ENCODE peak calls at places on chromosomes 6 and 20, in eight cellular contexts. M is fibroblast of mammary gland; T is progenitor cell of endocrine pancreas; W is testis; G is glutamatergic neuron; Q is fibroblast of villous mesenchyme; D is CD8-positive, alpha-beta T cell; A is GM10248. Z is an unnamed sample.

GRCh38 chr6:11618533-11618932 is 81.0 kb downstream of the TMEM170B start:
- DNase-seq in G (no peak), D (no peak), T (no peak), W (no peak), M (peak; percentile 27), Q (no peak), A (no peak), Z (no peak)

GRCh38 chr20:24481188-24481587 is 11.8 kb downstream of the SYNDIG1 start:
- DNase-seq in W (no peak), G (no peak), T (no peak), D (no peak), Q (no peak), A (no peak), M (no peak), Z (peak; percentile 53)

GRCh38 chr20:15846446-15846845 is 726.8 kb downstream of the KIF16B start:
- DNase-seq in G (no peak), T (no peak), D (no peak), W (no peak), M (peak; percentile 1), Q (no peak), A (no peak), Z (no peak)

GRCh38 chr20:49890651-49891361 is 24.5 kb downstream of the SPATA2 start:
- DNase-seq in A (no peak), W (peak; percentile 70), Q (no peak), M (no peak), D (no peak), G (no peak), T (no peak), Z (peak; percentile 83)

GRCh38 chr6:161417712-161418457 is 144.0 kb upstream of the AGPAT4 start:
- DNase-seq in Q (peak; percentile 55), T (no peak), D (no peak), A (no peak), G (peak; percentile 30), W (peak; percentile 69), M (peak; percentile 98), Z (peak; percentile 97)

GRCh38 chr6:134596191-134596590 is 278.3 kb upstream of the SGK1 start:
- DNase-seq in D (no peak), G (no peak), Q (no peak), A (no peak), W (no peak), T (no peak), M (no peak), Z (no peak)

GRCh38 chr20:16953858-16954257 is 205.7 kb downstream of the OTOR start:
- DNase-seq in T (no peak), G (no peak), D (no peak), A (no peak), W (no peak), Q (no peak), M (no peak), Z (no peak)

GRCh38 chr6:56913276-56914138 is 41.4 kb upstream of the BEND6 start:
- DNase-seq in Q (peak; percentile 37), W (no peak), T (no peak), D (no peak), M (peak; percentile 56), G (no peak), A (no peak), Z (no peak)

GRCh38 chr6:101232946-101233345 is 160.6 kb upstream of the GRIK2 start:
- DNase-seq in D (no peak), A (no peak), M (no peak), W (no peak), G (no peak), T (no peak), Q (no peak), Z (no peak)

GRCh38 chr6:90079555-90080490 is 185.6 kb downstream of the GJA10 start:
- DNase-seq in M (no peak), D (peak; percentile 29), Q (no peak), W (no peak), A (no peak), G (no peak), T (no peak), Z (no peak)

GRCh38 chr6:14734416-14735340 is 511.2 kb upstream of the JARID2 start:
- DNase-seq in G (no peak), T (no peak), Q (peak; percentile 80), W (no peak), A (peak; percentile 43), M (peak; percentile 98), D (no peak), Z (no peak)

GRCh38 chr6:13184547-13184946 is 143.8 kb downstream of the TBC1D7 start:
- DNase-seq in Q (no peak), T (no peak), W (no peak), A (no peak), D (no peak), G (no peak), M (no peak), Z (no peak)

GRCh38 chr20:54844346-54844745 is 369.0 kb downstream of the DOK5 start:
- DNase-seq in W (no peak), G (no peak), A (no peak), T (no peak), M (no peak), D (no peak), Q (no peak), Z (no peak)

GRCh38 chr20:1301031-1301529 is 27.9 kb downstream of the SDCBP2 start:
- DNase-seq in T (no peak), A (no peak), Q (peak; percentile 48), D (peak; percentile 62), M (peak; percentile 70), W (no peak), G (no peak), Z (no peak)

GRCh38 chr6:166561766-166562165 is 24.7 kb downstream of the RAMACL start:
- DNase-seq in D (no peak), G (no peak), T (no peak), W (peak; percentile 34), Q (peak; percentile 86), A (no peak), M (peak; percentile 63), Z (no peak)

GRCh38 chr6:70735513-70735912 is 67.8 kb downstream of the SMAP1 start:
- DNase-seq in G (no peak), D (no peak), T (no peak), A (no peak), Q (no peak), M (no peak), W (no peak), Z (no peak)

GRCh38 chr6:148565321-148565926 is 181.4 kb upstream of the UST start:
- DNase-seq in D (no peak), W (no peak), A (no peak), T (no peak), M (peak; percentile 40), Q (no peak), G (no peak), Z (no peak)

GRCh38 chr6:39642300-39642699 is 82.9 kb downstream of the KIF6 start:
- DNase-seq in G (no peak), A (no peak), Q (no peak), T (no peak), W (no peak), M (no peak), D (no peak), Z (no peak)

GRCh38 chr6:147506704-147507114 is 1.8 kb upstream of the SAMD5 start:
- DNase-seq in Q (peak; percentile 55), G (peak; percentile 91), D (no peak), M (peak; percentile 49), T (peak; percentile 75), W (peak; percentile 84), A (peak; percentile 68), Z (no peak)

GRCh38 chr6:51932956-51933355 is 154.5 kb downstream of the PKHD1 start:
- DNase-seq in A (no peak), G (no peak), Q (no peak), W (no peak), T (no peak), D (no peak), M (no peak), Z (no peak)

GRCh38 chr6:51936536-51936935 is 150.9 kb downstream of the PKHD1 start:
- DNase-seq in A (no peak), Q (no peak), T (no peak), M (no peak), D (no peak), W (no peak), G (no peak), Z (no peak)

GRCh38 chr6:51936941-51937340 is 150.5 kb downstream of the PKHD1 start:
- DNase-seq in W (no peak), G (no peak), Q (no peak), D (no peak), A (no peak), T (no peak), M (no peak), Z (no peak)

GRCh38 chr6:51930602-51931001 is 156.8 kb downstream of the PKHD1 start:
- DNase-seq in T (no peak), D (no peak), G (no peak), Q (no peak), W (no peak), A (no peak), M (no peak), Z (no peak)

GRCh38 chr6:51934098-51934497 is 153.3 kb downstream of the PKHD1 start:
- DNase-seq in T (no peak), M (no peak), A (peak; percentile 25), G (no peak), W (no peak), D (no peak), Q (no peak), Z (no peak)
- TF ChIP-seq CTCF in T (peak; percentile 18), M (peak; percentile 9), A (peak; percentile 26), G (peak; percentile 70), W (no peak), D (no peak), Q (peak; percentile 13), Z (peak; percentile 41)

GRCh38 chr6:149905371-149905910 is 7.5 kb upstream of the RAET1E start:
- DNase-seq in W (no peak), Q (no peak), G (no peak), T (no peak), D (no peak), A (no peak), M (no peak), Z (no peak)

GRCh38 chr6:149905911-149906371 is 8.0 kb upstream of the RAET1E start:
- DNase-seq in G (no peak), D (no peak), A (no peak), M (no peak), W (no peak), T (no peak), Q (no peak), Z (no peak)

GRCh38 chr6:149904661-149905370 is 6.9 kb upstream of the RAET1E start:
- DNase-seq in Q (no peak), A (no peak), D (no peak), T (no peak), W (no peak), G (no peak), M (no peak), Z (no peak)

GRCh38 chr6:149906405-149906804 is 8.5 kb upstream of the RAET1E start:
- DNase-seq in W (no peak), Q (no peak), M (no peak), G (no peak), D (no peak), A (no peak), T (no peak), Z (no peak)

GRCh38 chr6:149903938-149904611 is 6.2 kb upstream of the RAET1E start:
- DNase-seq in Q (no peak), M (no peak), T (no peak), D (no peak), A (no peak), W (no peak), G (no peak), Z (no peak)
- TF ChIP-seq CTCF in Q (no peak), M (no peak), T (peak; percentile 20), D (no peak), A (no peak), W (no peak), G (no peak), Z (no peak)

GRCh38 chr6:2921520-2922115 is 18.5 kb upstream of the SERPINB9 start:
- DNase-seq in W (no peak), D (no peak), M (no peak), A (no peak), G (no peak), Q (no peak), T (no peak), Z (no peak)
- TF ChIP-seq CTCF in W (no peak), D (no peak), M (no peak), A (no peak), G (no peak), Q (no peak), T (no peak), Z (no peak)

GRCh38 chr6:52904562-52905279 is 4.8 kb downstream of the GSTA3 start:
- DNase-seq in A (no peak), W (peak; percentile 34), G (no peak), Q (no peak), M (peak; percentile 22), D (no peak), T (no peak), Z (no peak)
- TF ChIP-seq CTCF in A (peak; percentile 6), W (no peak), G (peak; percentile 17), Q (peak; percentile 42), M (peak; percentile 46), D (no peak), T (peak; percentile 24), Z (peak; percentile 42)

Z was measured in chondrocyte.